ENCODE peak calls at places on chromosomes 3 and 15, in five cellular contexts. One of them, this sample, is unnamed.

GRCh38 chr3:101876142-101876541 is 26.8 kb downstream of the NFKBIZ start:
- DNase-seq in cardiac muscle cell: no peak
- DNase-seq in activated CD8-positive, alpha-beta memory T cell treated with anti-CD3 and anti-CD28 coated beads, Interleukin-2, amount 50 U/mL, for 48 hours: no peak
- DNase-seq in activated gamma-delta T cell treated with Interleukin-2 at 50 U/mL for 16 hours: no peak
- DNase-seq in mucosa of descending colon: no peak
- DNase-seq in this sample: no peak

GRCh38 chr3:82354181-82354696 is 592.8 kb upstream of the GBE1 start:
- DNase-seq in cardiac muscle cell: no peak
- DNase-seq in activated CD8-positive, alpha-beta memory T cell treated with anti-CD3 and anti-CD28 coated beads, Interleukin-2, amount 50 U/mL, for 48 hours: no peak
- DNase-seq in activated gamma-delta T cell treated with Interleukin-2 at 50 U/mL for 16 hours: no peak
- DNase-seq in mucosa of descending colon: no peak
- DNase-seq in this sample: no peak

GRCh38 chr15:90337256-90337655 is 14.8 kb upstream of the ZNF774 start:
- DNase-seq in cardiac muscle cell: no peak
- DNase-seq in activated CD8-positive, alpha-beta memory T cell treated with anti-CD3 and anti-CD28 coated beads, Interleukin-2, amount 50 U/mL, for 48 hours: no peak
- DNase-seq in activated gamma-delta T cell treated with Interleukin-2 at 50 U/mL for 16 hours: no peak
- DNase-seq in mucosa of descending colon: no peak
- DNase-seq in this sample: no peak

GRCh38 chr15:92082217-92082843 is 228.8 kb downstream of the SLCO3A1 start:
- DNase-seq in cardiac muscle cell: peak
- DNase-seq in activated CD8-positive, alpha-beta memory T cell treated with anti-CD3 and anti-CD28 coated beads, Interleukin-2, amount 50 U/mL, for 48 hours: peak
- DNase-seq in activated gamma-delta T cell treated with Interleukin-2 at 50 U/mL for 16 hours: peak
- DNase-seq in mucosa of descending colon: peak
- DNase-seq in this sample: peak

GRCh38 chr15:71526061-71526460 is 284.3 kb upstream of the NR2E3 start:
- DNase-seq in cardiac muscle cell: peak
- DNase-seq in activated CD8-positive, alpha-beta memory T cell treated with anti-CD3 and anti-CD28 coated beads, Interleukin-2, amount 50 U/mL, for 48 hours: no peak
- DNase-seq in activated gamma-delta T cell treated with Interleukin-2 at 50 U/mL for 16 hours: no peak
- DNase-seq in mucosa of descending colon: no peak
- DNase-seq in this sample: no peak

GRCh38 chr15:57444877-57445513 is 68.7 kb downstream of the CGNL1 start:
- DNase-seq in cardiac muscle cell: peak
- DNase-seq in activated CD8-positive, alpha-beta memory T cell treated with anti-CD3 and anti-CD28 coated beads, Interleukin-2, amount 50 U/mL, for 48 hours: no peak
- DNase-seq in activated gamma-delta T cell treated with Interleukin-2 at 50 U/mL for 16 hours: no peak
- DNase-seq in mucosa of descending colon: no peak
- DNase-seq in this sample: peak

GRCh38 chr15:69673236-69673881 is 220.7 kb downstream of the RPLP1 start:
- DNase-seq in cardiac muscle cell: no peak
- DNase-seq in activated CD8-positive, alpha-beta memory T cell treated with anti-CD3 and anti-CD28 coated beads, Interleukin-2, amount 50 U/mL, for 48 hours: no peak
- DNase-seq in activated gamma-delta T cell treated with Interleukin-2 at 50 U/mL for 16 hours: no peak
- DNase-seq in mucosa of descending colon: no peak
- DNase-seq in this sample: no peak

GRCh38 chr3:53198256-53198977 is 37.4 kb downstream of the PRKCD start:
- DNase-seq in cardiac muscle cell: no peak
- DNase-seq in activated CD8-positive, alpha-beta memory T cell treated with anti-CD3 and anti-CD28 coated beads, Interleukin-2, amount 50 U/mL, for 48 hours: no peak
- DNase-seq in activated gamma-delta T cell treated with Interleukin-2 at 50 U/mL for 16 hours: no peak
- DNase-seq in mucosa of descending colon: no peak
- DNase-seq in this sample: no peak

GRCh38 chr3:111903067-111903511 is 44.0 kb downstream of the PHLDB2 start:
- DNase-seq in cardiac muscle cell: peak
- DNase-seq in activated CD8-positive, alpha-beta memory T cell treated with anti-CD3 and anti-CD28 coated beads, Interleukin-2, amount 50 U/mL, for 48 hours: no peak
- DNase-seq in activated gamma-delta T cell treated with Interleukin-2 at 50 U/mL for 16 hours: no peak
- DNase-seq in mucosa of descending colon: no peak
- DNase-seq in this sample: no peak